ENCODE peak calls at places on chromosomes 11 and 22, in four cellular contexts. S, U, A and F are unnamed samples.

GRCh38 chr11:79413258-79413657 is 27.6 kb downstream of the TENM4 start:
- DNase-seq in S (peak), U (peak), A (no peak), F (peak)

GRCh38 chr11:77104727-77105126 is 2.1 kb downstream of the OMP start:
- DNase-seq in S (no peak), U (no peak), A (no peak), F (peak)

GRCh38 chr11:121451178-121451981 is 734 bp upstream of the SORL1 start:
- DNase-seq in S (no peak), U (no peak), A (no peak), F (no peak)

GRCh38 chr11:120893431-120894206 is 130.3 kb upstream of the TBCEL start:
- DNase-seq in S (no peak), U (no peak), A (no peak), F (no peak)

GRCh38 chr11:10931761-10932700 is 74.2 kb upstream of the ZBED5 start:
- DNase-seq in S (peak), U (no peak), A (no peak), F (no peak)

GRCh38 chr11:118917488-118918127 is 8.1 kb downstream of the BCL9L start:
- DNase-seq in S (no peak), U (peak), A (peak), F (peak)

GRCh38 chr22:46122511-46122971 is 27.8 kb upstream of the PPARA start:
- DNase-seq in S (peak), U (no peak), A (peak), F (no peak)

GRCh38 chr11:17244046-17244445 is 32.5 kb upstream of the NUCB2 start:
- DNase-seq in S (no peak), U (no peak), A (no peak), F (no peak)

GRCh38 chr11:100837294-100837693 is 150.2 kb downstream of the ARHGAP42 start:
- DNase-seq in S (no peak), U (no peak), A (no peak), F (no peak)

GRCh38 chr11:10631761-10632160 is 61.8 kb downstream of the IRAG1 start:
- DNase-seq in S (no peak), U (no peak), A (peak), F (no peak)

GRCh38 chr22:48428556-48429371 is 1398.9 kb downstream of the BRD1 start:
- DNase-seq in S (no peak), U (no peak), A (no peak), F (peak)

GRCh38 chr22:48979482-48979881 is 848.2 kb downstream of the BRD1 start:
- DNase-seq in S (peak), U (no peak), A (no peak), F (no peak)

GRCh38 chr22:29116397-29117123 is 43.7 kb downstream of the KREMEN1 start:
- DNase-seq in S (no peak), U (no peak), A (no peak), F (peak)

GRCh38 chr11:104968365-104968855 is at the start of gene CASP4:
- DNase-seq in S (no peak), U (peak), A (peak), F (peak)

GRCh38 chr11:100403817-100404216 is 283.3 kb upstream of the ARHGAP42 start:
- DNase-seq in S (peak), U (no peak), A (no peak), F (peak)

GRCh38 chr11:1297576-1298473 is 11.6 kb downstream of the TOLLIP start:
- DNase-seq in S (no peak), U (no peak), A (no peak), F (no peak)

GRCh38 chr11:33696931-33697638 is 3.5 kb downstream of the C11orf91 start:
- DNase-seq in S (no peak), U (no peak), A (no peak), F (no peak)

GRCh38 chr11:61949169-61950034 is 749 bp upstream of the BEST1 start:
- DNase-seq in S (peak), U (no peak), A (peak), F (peak)

GRCh38 chr11:73384871-73385692 is 8.9 kb downstream of the RELT start:
- DNase-seq in S (no peak), U (no peak), A (no peak), F (no peak)

GRCh38 chr11:36030707-36031365 is 87.0 kb downstream of the LDLRAD3 start:
- DNase-seq in S (no peak), U (no peak), A (peak), F (peak)

GRCh38 chr11:43723617-43724016 is 43.1 kb downstream of the HSD17B12 start:
- DNase-seq in S (no peak), U (no peak), A (no peak), F (no peak)

GRCh38 chr22:17890892-17891291 is 116.6 kb upstream of the BID start:
- DNase-seq in S (no peak), U (no peak), A (no peak), F (no peak)

GRCh38 chr11:69241075-69241740 is 52.7 kb upstream of the MYEOV start:
- DNase-seq in S (no peak), U (no peak), A (no peak), F (no peak)

GRCh38 chr11:77055056-77055680 is 11.6 kb upstream of the CAPN5 start:
- DNase-seq in S (no peak), U (no peak), A (no peak), F (no peak)

GRCh38 chr11:12744831-12745502 is 70.7 kb downstream of the TEAD1 start:
- DNase-seq in S (peak), U (no peak), A (no peak), F (no peak)

GRCh38 chr11:78085972-78086371 is 6.3 kb upstream of the NDUFC2 start:
- DNase-seq in S (no peak), U (no peak), A (no peak), F (no peak)

GRCh38 chr11:72685560-72686480 is 11.6 kb upstream of the PDE2A start:
- DNase-seq in S (no peak), U (no peak), A (no peak), F (no peak)

GRCh38 chr22:47963660-47964059 is 1201.2 kb downstream of the TBC1D22A start:
- DNase-seq in S (no peak), U (no peak), A (no peak), F (no peak)

GRCh38 chr11:60915250-60915914 is 1.4 kb downstream of the TMEM109 start:
- DNase-seq in S (peak), U (peak), A (peak), F (peak)

GRCh38 chr11:81658722-81659121 is 1074.9 kb downstream of the FAM181B start:
- DNase-seq in S (peak), U (peak), A (no peak), F (no peak)

GRCh38 chr22:22408731-22409696 is 99.5 kb downstream of the ZNF280B start:
- DNase-seq in S (peak), U (peak), A (peak), F (no peak)

GRCh38 chr22:40602231-40602630 is 34.3 kb downstream of the MRTFA start:
- DNase-seq in S (no peak), U (no peak), A (no peak), F (peak)

GRCh38 chr11:12413141-12414055 is 36.0 kb downstream of the PARVA start:
- DNase-seq in S (no peak), U (no peak), A (no peak), F (peak)

GRCh38 chr11:27118371-27118770 is 77.8 kb downstream of the BBOX1 start:
- DNase-seq in S (no peak), U (no peak), A (no peak), F (no peak)

GRCh38 chr11:69158301-69159152 is 2.8 kb downstream of the SMIM38 start:
- DNase-seq in S (no peak), U (no peak), A (no peak), F (no peak)

GRCh38 chr22:29520851-29521250 is 32.7 kb downstream of the THOC5 start:
- DNase-seq in S (no peak), U (no peak), A (no peak), F (peak)

GRCh38 chr22:41508770-41509170 is 35.5 kb downstream of the POLR3H start:
- DNase-seq in S (no peak), U (no peak), A (no peak), F (no peak)

GRCh38 chr11:68471360-68472340 is 11.1 kb downstream of the PPP6R3 start:
- DNase-seq in S (no peak), U (peak), A (no peak), F (peak)

GRCh38 chr11:27116684-27117083 is 76.1 kb downstream of the BBOX1 start:
- DNase-seq in S (no peak), U (no peak), A (no peak), F (peak)

DNA sequence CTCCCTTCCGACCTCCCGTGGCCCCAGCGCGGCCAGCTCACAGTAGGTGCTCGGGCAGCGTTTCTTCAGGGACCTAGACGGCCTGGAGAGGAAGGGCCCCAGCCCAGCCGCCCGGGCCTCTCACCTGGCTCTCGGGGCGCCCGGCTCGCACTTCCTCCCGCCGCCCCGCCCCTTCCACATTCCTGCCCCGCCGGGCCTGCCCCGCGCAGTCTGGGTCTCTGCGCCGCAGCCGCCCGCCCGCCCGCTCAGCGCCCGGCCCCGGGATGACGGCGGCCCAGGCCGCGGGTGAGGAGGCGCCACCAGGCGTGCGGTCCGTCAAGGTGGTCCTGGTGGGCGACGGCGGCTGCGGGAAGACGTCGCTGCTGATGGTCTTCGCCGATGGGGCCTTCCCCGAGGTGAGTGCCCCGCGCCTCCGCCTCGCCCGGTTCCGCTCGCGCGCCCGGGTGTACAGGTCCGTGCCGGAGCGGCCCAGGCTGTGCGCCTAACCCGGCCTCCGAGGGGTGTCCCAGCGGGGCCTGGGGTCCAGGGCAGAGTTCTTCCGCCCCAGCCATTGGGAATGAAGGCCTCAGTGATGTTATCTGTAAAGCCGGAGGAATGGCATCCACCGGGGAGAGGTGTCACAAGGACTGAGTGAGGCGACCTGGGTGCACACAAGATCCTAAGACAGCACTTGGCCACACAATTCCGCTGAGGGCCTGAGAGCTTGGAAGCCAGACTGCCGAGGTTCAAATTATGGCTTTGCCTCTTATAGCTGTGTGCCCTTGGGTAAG is at the start of gene RHOD:
- DNase-seq in S (peak), U (peak), A (peak), F (no peak)
- H2AFZ ChIP-seq in S (peak), U (peak), A (peak), F (peak)

GRCh38 chr11:114036156-114036811 is 23.2 kb upstream of the ZBTB16 start:
- DNase-seq in S (peak), U (peak), A (peak), F (no peak)
- H3K27ac ChIP-seq in S (no peak), U (no peak), A (no peak), F (no peak)

DNA sequence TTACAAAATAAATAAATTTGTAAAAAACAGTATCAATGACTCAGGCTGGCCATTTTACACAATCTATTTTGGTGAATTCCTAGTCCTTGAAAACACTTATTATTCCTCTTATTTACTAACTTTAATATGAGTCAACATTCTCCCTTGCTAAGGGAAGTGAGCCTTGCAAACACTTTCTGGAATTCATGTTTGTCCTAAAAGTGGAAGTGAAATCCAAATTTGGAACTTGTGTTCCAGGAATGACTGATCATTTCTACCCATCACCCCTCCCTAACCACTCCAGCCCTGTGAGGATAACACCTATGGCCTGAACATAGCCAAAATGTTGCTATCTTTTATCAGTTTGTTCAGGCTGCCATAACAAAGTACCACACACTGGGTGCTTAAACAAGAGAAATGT is 83.1 kb downstream of the OR5AK2 start:
- DNase-seq in S (no peak), U (peak), A (no peak), F (peak)
- H2AFZ ChIP-seq in S (no peak), U (peak), A (no peak), F (no peak)

GRCh38 chr11:126586303-126586627 is 230.8 kb downstream of the ST3GAL4 start:
- DNase-seq in S (peak), U (no peak), A (no peak), F (no peak)
- H3K27ac ChIP-seq in S (no peak), U (no peak), A (no peak), F (peak)

DNA sequence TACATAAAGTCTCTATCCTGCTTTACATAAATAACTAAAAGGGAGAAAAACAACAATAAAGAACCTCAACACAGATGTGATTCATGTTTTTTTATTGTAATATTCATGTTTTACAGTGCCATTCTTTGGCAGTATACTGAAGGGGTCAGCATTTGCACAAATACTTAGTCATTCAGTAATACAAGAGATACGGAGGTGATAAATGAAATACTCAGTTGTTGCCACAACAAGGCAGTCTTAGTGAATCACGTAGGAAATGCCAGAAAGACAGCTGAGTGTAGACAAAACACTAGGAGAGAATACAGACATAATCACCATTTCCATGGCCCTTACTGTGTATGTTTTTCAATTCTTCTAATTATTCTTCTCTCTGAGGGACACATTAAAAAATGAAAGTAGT is 910.4 kb downstream of the METTL15 start:
- DNase-seq in S (no peak), U (peak), A (peak), F (peak)
- H2AFZ ChIP-seq in S (no peak), U (no peak), A (no peak), F (no peak)

GRCh38 chr11:38723361-38723760 is 2125.3 kb upstream of the RAG2 start:
- DNase-seq in S (no peak), U (no peak), A (no peak), F (no peak)

GRCh38 chr11:38718049-38718448 is 2120.0 kb upstream of the RAG2 start:
- DNase-seq in S (peak), U (no peak), A (no peak), F (peak)

GRCh38 chr11:38718659-38719058 is 2120.6 kb upstream of the RAG2 start:
- DNase-seq in S (peak), U (no peak), A (no peak), F (peak)
- H3K27ac ChIP-seq in S (no peak), U (no peak), A (no peak), F (no peak)

GRCh38 chr22:37485714-37486223 is 415 bp downstream of the MFNG start:
- DNase-seq in S (no peak), U (no peak), A (no peak), F (no peak)
- H2AFZ ChIP-seq in S (no peak), U (no peak), A (no peak), F (no peak)